ENCODE peak calls at places on chromosomes 12 and 14, in four cellular contexts. M is SK-N-SH, Y is H1, L is HCT116. A is an unnamed sample.

GRCh38 chr12:22318122-22318737 is 16.3 kb downstream of the ST8SIA1 start:
- DNase-seq in M (no peak), Y (no peak), L (no peak), A (no peak)

GRCh38 chr14:77902806-77903205 is 102.9 kb downstream of the ADCK1 start:
- DNase-seq in M (no peak), Y (no peak), L (no peak), A (no peak)

GRCh38 chr12:49298160-49298559 is 3.2 kb downstream of the PRPH start:
- DNase-seq in M (peak), Y (no peak), L (no peak), A (peak)

GRCh38 chr12:121769831-121770301 is 23.6 kb downstream of the RHOF start:
- DNase-seq in M (no peak), Y (no peak), L (no peak), A (no peak)

GRCh38 chr14:31543969-31544799 is 17.0 kb upstream of the NUBPL start:
- DNase-seq in M (no peak), Y (no peak), L (peak), A (peak)

GRCh38 chr12:58906917-58907316 is 13.4 kb downstream of the LRIG3 start:
- DNase-seq in M (no peak), Y (no peak), L (no peak), A (no peak)

GRCh38 chr14:104931771-104932675 is 7.3 kb downstream of the PLD4 start:
- DNase-seq in M (no peak), Y (no peak), L (no peak), A (no peak)

GRCh38 chr12:124548854-124549378 is 18.5 kb downstream of the NCOR2 start:
- DNase-seq in M (peak), Y (no peak), L (no peak), A (no peak)

GRCh38 chr14:92599786-92600185 is 86.2 kb downstream of the RIN3 start:
- DNase-seq in M (no peak), Y (no peak), L (no peak), A (no peak)

GRCh38 chr14:72961579-72962335 is 35.5 kb downstream of the DCAF4 start:
- DNase-seq in M (no peak), Y (no peak), L (peak), A (peak)

GRCh38 chr12:52527121-52527800 is 7.1 kb upstream of the KRT5 start:
- DNase-seq in M (no peak), Y (peak), L (no peak), A (no peak)

GRCh38 chr14:22650960-22651521 is 6.9 kb upstream of the OR6J1 start:
- DNase-seq in M (no peak), Y (no peak), L (peak), A (peak)

GRCh38 chr14:66495214-66496098 is 9.3 kb downstream of the CCDC196 start:
- DNase-seq in M (peak), Y (no peak), L (peak), A (peak)

GRCh38 chr14:97994020-97994531 is 1196.9 kb downstream of the VRK1 start:
- DNase-seq in M (no peak), Y (no peak), L (no peak), A (no peak)

GRCh38 chr12:120710805-120711296 is 593 bp downstream of the UNC119B start:
- DNase-seq in M (peak), Y (peak), L (no peak), A (peak)

GRCh38 chr14:103871596-103872480 is 24.5 kb upstream of the PPP1R13B start:
- DNase-seq in M (no peak), Y (peak), L (no peak), A (no peak)

GRCh38 chr12:27969901-27970390 is 2.6 kb downstream of the PTHLH start:
- DNase-seq in M (no peak), Y (peak), L (peak), A (peak)

GRCh38 chr12:80679346-80680131 is 27.9 kb upstream of the MYF6 start:
- DNase-seq in M (no peak), Y (no peak), L (no peak), A (no peak)

GRCh38 chr14:72186461-72187035 is 254.3 kb downstream of the RGS6 start:
- DNase-seq in M (no peak), Y (no peak), L (no peak), A (no peak)

GRCh38 chr12:95182868-95183415 is 34.3 kb downstream of the FGD6 start:
- DNase-seq in M (no peak), Y (no peak), L (peak), A (no peak)

GRCh38 chr14:76918751-76919421 is 92.7 kb downstream of the LRRC74A start:
- DNase-seq in M (peak), Y (no peak), L (peak), A (peak)

GRCh38 chr14:37622231-37622923 is 26.9 kb downstream of the TTC6 start:
- DNase-seq in M (no peak), Y (peak), L (no peak), A (no peak)

GRCh38 chr14:75249251-75249957 is 29.2 kb upstream of the FOS start:
- DNase-seq in M (no peak), Y (no peak), L (no peak), A (no peak)

GRCh38 chr12:55847603-55848329 is 5.0 kb upstream of the MMP19 start:
- DNase-seq in M (peak), Y (no peak), L (no peak), A (no peak)

GRCh38 chr12:110622582-110622981 is 8.7 kb downstream of the TCTN1 start:
- DNase-seq in M (no peak), Y (no peak), L (no peak), A (no peak)

GRCh38 chr12:132447327-132447720 is 42.6 kb upstream of the FBRSL1 start:
- DNase-seq in M (no peak), Y (no peak), L (no peak), A (no peak)

GRCh38 chr14:65502676-65503124 is 90.2 kb downstream of the FUT8 start:
- DNase-seq in M (no peak), Y (no peak), L (peak), A (no peak)

GRCh38 chr14:101005447-101005846 is 101.9 kb upstream of the RTL1 start:
- DNase-seq in M (no peak), Y (peak), L (no peak), A (no peak)

GRCh38 chr14:101442451-101442850 is 118.8 kb upstream of the DIO3 start:
- DNase-seq in M (no peak), Y (no peak), L (no peak), A (no peak)

GRCh38 chr12:56037161-56037560 is 4.6 kb upstream of the RPS26 start:
- DNase-seq in M (no peak), Y (no peak), L (no peak), A (no peak)

GRCh38 chr14:89673499-89674225 is 256.6 kb upstream of the FOXN3 start:
- DNase-seq in M (no peak), Y (no peak), L (no peak), A (peak)

DNA sequence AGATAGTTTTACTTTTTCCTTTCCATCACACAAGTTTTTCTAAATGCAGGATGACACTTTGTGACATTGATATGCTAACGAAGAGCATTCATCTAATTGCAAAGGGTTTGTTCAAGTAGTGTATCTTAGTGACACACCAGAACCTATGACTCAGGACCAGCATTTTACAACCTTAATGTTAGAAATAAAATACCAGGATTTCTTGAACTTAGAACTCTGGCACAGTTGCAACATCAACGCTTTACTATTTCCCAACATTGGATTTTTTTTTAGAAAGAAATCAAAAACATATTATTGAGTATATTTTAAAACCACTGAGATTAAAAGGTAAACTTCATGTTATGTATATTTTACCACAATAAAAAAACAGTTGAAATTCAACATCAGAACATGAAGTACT is 17.9 kb upstream of the PLEKHG6 start:
- DNase-seq in M (no peak), Y (no peak), L (no peak), A (no peak)
- TF ChIP-seq JUND in M (no peak), Y (no peak), L (no peak), A (no peak)

GRCh38 chr12:16369156-16369555 is 21.7 kb downstream of the MGST1 start:
- DNase-seq in M (no peak), Y (no peak), L (no peak), A (no peak)
- TF ChIP-seq JUND in M (no peak), Y (no peak), L (no peak), A (no peak)

GRCh38 chr12:1277905-1278304 is 286.9 kb downstream of the ERC1 start:
- DNase-seq in M (no peak), Y (no peak), L (no peak), A (no peak)
- TF ChIP-seq JUND in M (no peak), Y (no peak), L (no peak), A (no peak)

DNA sequence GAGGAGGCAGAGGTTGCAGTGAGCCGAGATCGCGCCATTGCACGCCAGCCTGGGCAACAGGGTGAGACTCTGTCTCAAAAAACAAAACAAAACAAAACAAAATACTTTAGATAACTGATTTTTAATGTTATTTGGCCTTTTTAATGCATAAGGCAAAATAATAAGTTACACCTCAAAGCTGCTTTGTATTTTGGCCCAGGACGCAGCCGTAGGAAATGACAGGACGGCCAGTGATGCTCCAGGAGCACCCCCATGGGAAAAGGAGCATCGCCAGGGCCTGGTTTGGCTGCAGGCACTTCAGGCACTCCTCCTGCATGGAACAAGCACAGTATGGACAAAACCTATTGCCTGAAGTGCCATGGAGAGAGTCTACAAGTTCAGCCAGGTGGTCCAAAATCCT is 3.5 kb upstream of the NFKBIA start:
- DNase-seq in M (no peak), Y (no peak), L (no peak), A (no peak)
- TF ChIP-seq JUND in M (no peak), Y (no peak), L (no peak), A (no peak)

GRCh38 chr12:4174417-4174816 is 99.1 kb upstream of the CCND2 start:
- DNase-seq in M (no peak), Y (peak), L (no peak), A (no peak)
- TF ChIP-seq JUND in M (no peak), Y (no peak), L (no peak), A (no peak)

GRCh38 chr12:100926669-100927248 is 132.2 kb downstream of the ANO4 start:
- DNase-seq in M (no peak), Y (peak), L (peak), A (no peak)
- TF ChIP-seq JUND in M (no peak), Y (no peak), L (no peak), A (no peak)

GRCh38 chr12:20097561-20097960 is 270.8 kb upstream of the PDE3A start:
- DNase-seq in M (no peak), Y (no peak), L (no peak), A (no peak)
- TF ChIP-seq JUND in M (no peak), Y (no peak), L (no peak), A (no peak)

GRCh38 chr12:88559772-88560171 is 20.5 kb downstream of the KITLG start:
- DNase-seq in M (no peak), Y (no peak), L (no peak), A (no peak)

GRCh38 chr12:88562151-88562550 is 18.1 kb downstream of the KITLG start:
- DNase-seq in M (no peak), Y (no peak), L (no peak), A (no peak)

GRCh38 chr12:88559199-88559598 is 21.1 kb downstream of the KITLG start:
- DNase-seq in M (no peak), Y (no peak), L (no peak), A (no peak)

GRCh38 chr12:88556213-88556612 is 24.1 kb downstream of the KITLG start:
- DNase-seq in M (peak), Y (no peak), L (no peak), A (no peak)

GRCh38 chr12:88558341-88558867 is 21.9 kb downstream of the KITLG start:
- DNase-seq in M (no peak), Y (no peak), L (no peak), A (no peak)
- TF ChIP-seq JUND in M (no peak), Y (no peak), L (no peak), A (no peak)

GRCh38 chr12:69996276-69996675 is 171.2 kb downstream of the MYRFL start:
- DNase-seq in M (no peak), Y (no peak), L (no peak), A (no peak)

GRCh38 chr12:69998011-69998410 is 173.0 kb downstream of the MYRFL start:
- DNase-seq in M (no peak), Y (no peak), L (no peak), A (no peak)

GRCh38 chr12:69996722-69997121 is 171.7 kb downstream of the MYRFL start:
- DNase-seq in M (no peak), Y (no peak), L (no peak), A (no peak)

GRCh38 chr12:69999561-69999960 is 174.5 kb downstream of the MYRFL start:
- DNase-seq in M (no peak), Y (no peak), L (no peak), A (peak)

DNA sequence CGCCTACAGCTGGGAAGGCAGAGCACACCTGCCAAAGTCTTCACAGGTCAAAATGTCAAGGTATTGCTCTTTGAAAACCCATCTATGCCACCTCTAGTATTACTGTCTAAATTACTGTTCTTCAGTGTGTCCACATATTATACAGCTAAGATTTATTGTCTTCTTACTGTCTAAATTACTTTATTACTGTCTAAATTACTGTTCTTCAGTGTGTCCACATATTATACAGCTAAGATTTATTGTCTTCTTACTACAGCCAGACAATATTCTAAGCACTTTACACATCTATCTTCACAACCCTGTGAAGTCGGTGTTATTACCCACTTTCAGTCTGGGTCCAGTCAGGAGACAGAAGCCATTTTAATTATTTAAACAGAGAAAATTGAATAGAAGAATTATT is 173.9 kb downstream of the MYRFL start:
- DNase-seq in M (no peak), Y (no peak), L (no peak), A (no peak)
- TF ChIP-seq JUND in M (no peak), Y (no peak), L (no peak), A (no peak)

A was measured in T47D.